ENCODE peak calls at places on chromosomes 6 and 20, in ten cellular contexts. O is lower lobe of right lung, F is left lung, V is SK-N-SH, I is PC-9, Q is psoas muscle, P is left ventricle myocardium inferior, Y is H9, N is cardiac muscle cell, E is lung. J is an unnamed sample.

GRCh38 chr6:25248100-25248499 is 31.1 kb upstream of the CARMIL1 start:
- DNase-seq in O (no peak), F (no peak), V (no peak), I (no peak), Q (no peak), P (no peak), Y (no peak), N (no peak), E (no peak), J (no peak)

GRCh38 chr20:57658447-57659130 is 38.4 kb upstream of the ZBP1 start:
- DNase-seq in O (peak; percentile 43), F (no peak), V (peak; percentile 23), I (no peak), Q (no peak), P (peak; percentile 6), Y (peak; percentile 21), N (no peak), E (no peak), J (no peak)

GRCh38 chr6:43334466-43335095 is 26.0 kb upstream of the CRIP3 start:
- DNase-seq in O (no peak), F (no peak), V (peak; percentile 18), I (peak; percentile 60), Q (no peak), P (no peak), Y (peak; percentile 36), N (peak; percentile 73), E (no peak), J (no peak)

GRCh38 chr6:78398292-78398691 is 469.1 kb upstream of the IRAK1BP1 start:
- DNase-seq in O (no peak), F (no peak), V (no peak), I (no peak), Q (no peak), P (no peak), Y (no peak), N (no peak), E (no peak), J (no peak)

GRCh38 chr6:37303891-37304503 is 46.1 kb upstream of the TMEM217 start:
- DNase-seq in O (no peak), F (no peak), V (peak; percentile 50), I (peak; percentile 32), Q (no peak), P (no peak), Y (no peak), N (peak; percentile 61), E (no peak), J (peak; percentile 35)

GRCh38 chr6:38853236-38853635 is 138.1 kb downstream of the DNAH8 start:
- DNase-seq in O (no peak), F (no peak), V (no peak), I (no peak), Q (no peak), P (no peak), Y (no peak), N (no peak), E (no peak), J (no peak)

GRCh38 chr20:64076061-64076997 is 3.0 kb downstream of the RGS19 start:
- DNase-seq in O (no peak), F (peak; percentile 81), V (no peak), I (no peak), Q (no peak), P (no peak), Y (no peak), N (no peak), E (no peak), J (no peak)

GRCh38 chr6:11393713-11394627 is 143.6 kb upstream of the TMEM170B start:
- DNase-seq in O (no peak), F (no peak), V (no peak), I (peak; percentile 62), Q (no peak), P (no peak), Y (no peak), N (peak; percentile 40), E (no peak), J (no peak)

GRCh38 chr6:119147101-119148053 is 68.9 kb upstream of the FAM184A start:
- DNase-seq in O (peak; percentile 50), F (no peak), V (no peak), I (peak; percentile 99), Q (peak; percentile 60), P (no peak), Y (no peak), N (peak; percentile 96), E (peak; percentile 53), J (peak; percentile 82)

DNA sequence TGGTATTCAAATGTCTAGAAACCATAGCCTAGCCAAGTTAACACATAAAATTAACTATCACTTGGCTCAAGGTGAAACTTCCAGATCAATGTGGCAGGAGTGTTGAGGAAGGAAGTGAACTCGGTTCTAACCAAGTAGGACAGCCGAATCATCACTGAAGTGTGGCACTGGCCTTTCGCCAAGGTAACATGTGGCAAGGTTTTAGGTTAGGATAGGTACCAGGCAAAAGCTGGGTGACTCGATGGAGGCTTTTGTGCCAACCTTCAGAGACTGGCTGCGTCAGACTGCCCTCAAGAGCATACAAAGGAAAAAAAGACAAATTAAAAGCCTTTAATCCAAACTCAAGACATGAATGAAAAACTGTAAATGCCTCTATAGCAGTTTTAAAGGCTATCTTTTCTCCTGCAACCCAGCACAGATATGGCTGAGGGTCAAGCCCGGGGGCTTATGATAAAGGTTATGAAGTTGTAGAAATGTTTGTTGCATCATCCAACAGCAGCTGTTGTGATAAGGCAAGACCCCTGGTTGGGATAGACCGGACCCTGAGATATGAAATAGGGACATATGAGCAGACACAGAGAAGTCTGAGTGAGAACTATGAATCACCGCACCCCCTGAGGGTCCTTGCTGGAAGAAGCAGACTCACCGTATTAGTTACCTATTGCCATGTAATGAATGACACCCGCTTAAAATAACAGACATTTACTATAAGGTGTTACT is 11.9 kb downstream of the PSMB9 start:
- DNase-seq in O (no peak), F (no peak), V (no peak), I (no peak), Q (no peak), P (no peak), Y (no peak), N (no peak), E (no peak), J (no peak)
- H3K4me1 ChIP-seq in O (no peaks in the 10 kb centered on the region), F (peaks cover 19% of the 10 kb centered on the region), V (no peaks in the 10 kb centered on the region), I (peaks cover 15% of the 10 kb centered on the region), Q (no peaks in the 10 kb centered on the region), P (peaks cover 4% of the 10 kb centered on the region), Y (no peaks in the 10 kb centered on the region), N (no peaks in the 10 kb centered on the region), E (no peaks in the 10 kb centered on the region), J (peaks cover 3% of the 10 kb centered on the region)

DNA sequence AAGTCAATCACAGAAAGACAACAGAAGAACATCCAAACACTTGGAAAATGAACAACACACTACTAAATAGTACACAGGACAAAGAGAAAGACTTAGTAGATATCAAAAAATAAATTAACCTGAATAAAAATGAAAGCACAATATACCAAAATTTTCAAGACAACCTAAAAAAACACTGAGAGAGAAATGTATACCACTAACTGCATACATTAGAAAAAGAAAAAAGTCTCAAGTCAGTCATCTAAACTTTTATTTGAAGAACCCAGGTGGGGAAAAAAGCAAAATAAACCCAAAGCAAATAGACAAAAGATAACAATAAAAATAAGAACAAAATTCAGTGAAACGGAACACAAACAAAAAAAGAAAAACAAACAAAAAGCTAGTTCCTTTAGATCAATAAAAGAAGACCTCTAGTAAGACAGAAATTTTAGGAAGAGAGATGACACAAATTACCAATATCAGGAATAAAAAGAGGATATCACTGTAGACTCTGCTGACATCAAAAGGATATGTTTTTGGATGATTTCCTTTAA is 172.8 kb downstream of the TRIM27 start:
- DNase-seq in O (no peak), F (no peak), V (no peak), I (no peak), Q (no peak), P (no peak), Y (no peak), N (no peak), E (no peak), J (no peak)
- H3K27me3 ChIP-seq in O (peaks cover 73% of the 10 kb centered on the region), F (peaks cover 91% of the 10 kb centered on the region), V (peaks cover 11% of the 10 kb centered on the region), I (no peaks in the 10 kb centered on the region), Q (no peaks in the 10 kb centered on the region), P (peaks cover 95% of the 10 kb centered on the region), Y (no peaks in the 10 kb centered on the region), N (peaks cover 23% of the 10 kb centered on the region), E (no peaks in the 10 kb centered on the region), J (peaks cover 7% of the 10 kb centered on the region)

GRCh38 chr6:7991992-7992815 is 72.0 kb downstream of the BLOC1S5 start:
- DNase-seq in O (no peak), F (no peak), V (peak; percentile 53), I (peak; percentile 51), Q (peak; percentile 34), P (peak; percentile 22), Y (no peak), N (peak; percentile 94), E (no peak), J (no peak)
- TF ChIP-seq CTCF in O (peak; percentile 48), F (peak; percentile 21), V (peak; percentile 70), I (peak; percentile 63), Q (peak; percentile 36), P (peak; percentile 64), Y (peak; percentile 58), N (peak; percentile 65), E (peak; percentile 17), J (peak; percentile 66)

DNA sequence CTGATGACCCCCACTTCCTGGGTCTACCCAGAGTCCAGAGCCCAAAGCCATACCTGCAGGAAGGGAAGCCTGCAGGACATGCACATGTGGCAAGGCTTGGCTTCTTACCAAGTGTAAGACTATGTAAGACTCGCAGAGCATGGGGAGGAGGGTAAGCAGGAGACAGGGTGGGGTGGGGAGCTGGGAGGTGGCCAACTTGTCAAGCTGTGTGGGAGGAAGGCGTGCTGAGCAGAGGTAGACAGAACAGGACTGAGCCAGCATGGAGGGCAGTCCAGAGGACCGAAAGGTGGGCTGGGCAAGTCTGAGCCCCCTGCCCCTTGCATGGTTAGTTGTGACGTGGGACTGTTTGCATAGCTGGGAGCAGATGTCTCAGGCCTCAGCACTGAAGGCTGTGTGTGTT is 53.4 kb upstream of the RNF24 start:
- DNase-seq in O (no peak), F (no peak), V (no peak), I (peak; percentile 42), Q (no peak), P (no peak), Y (no peak), N (peak; percentile 61), E (no peak), J (no peak)
- H3K4me1 ChIP-seq in O (peaks cover 25% of the 10 kb centered on the region), F (peaks cover 62% of the 10 kb centered on the region), V (peaks cover 19% of the 10 kb centered on the region), I (peaks cover 22% of the 10 kb centered on the region), Q (peaks cover 11% of the 10 kb centered on the region), P (peaks cover 52% of the 10 kb centered on the region), Y (no peaks in the 10 kb centered on the region), N (peaks cover 8% of the 10 kb centered on the region), E (peaks cover 15% of the 10 kb centered on the region), J (peaks cover 9% of the 10 kb centered on the region)

GRCh38 chr6:109240370-109241084 is 141.7 kb downstream of the CD164 start:
- DNase-seq in O (no peak), F (no peak), V (no peak), I (no peak), Q (no peak), P (no peak), Y (no peak), N (no peak), E (no peak), J (no peak)
- H3K27me3 ChIP-seq in O (no peaks in the 10 kb centered on the region), F (no peaks in the 10 kb centered on the region), V (no peaks in the 10 kb centered on the region), I (no peaks in the 10 kb centered on the region), Q (no peaks in the 10 kb centered on the region), P (no peaks in the 10 kb centered on the region), Y (no peaks in the 10 kb centered on the region), N (no peaks in the 10 kb centered on the region), E (no peaks in the 10 kb centered on the region), J (no peaks in the 10 kb centered on the region)

J was measured in BE2C.